ENCODE peak calls at places on chromosomes 4 and X, in five cellular contexts. D is mesendoderm, W is mesenchymal stem cell, O is IMR-90, M is H1. N is an unnamed sample.
A peak's percentile ranks its signal among the peaks of the same experiment; 100 is the strongest.

GRCh38 chr4:41133619-41134018 is 80.7 kb downstream of the APBB2 start:
- DNase-seq in D (peak; percentile 93), W (no peak), O (no peak), M (no peak), N (no peak)

GRCh38 chr4:6221851-6222760 is 21.8 kb upstream of the JAKMIP1 start:
- DNase-seq in D (peak; percentile 81), W (no peak), O (no peak), M (no peak), N (peak; percentile 77)

GRCh38 chr4:101304916-101305315 is 42.4 kb downstream of the PPP3CA start:
- DNase-seq in D (peak; percentile 50), W (peak; percentile 76), O (peak; percentile 63), M (no peak), N (no peak)

GRCh38 chr4:111230265-111230664 is 607.4 kb upstream of the PITX2 start:
- DNase-seq in D (no peak), W (peak; percentile 7), O (peak; percentile 86), M (no peak), N (no peak)

GRCh38 chrX:31201503-31201902 is 129.7 kb upstream of the FTHL17 start:
- DNase-seq in D (no peak), W (no peak), O (no peak), M (no peak), N (no peak)

GRCh38 chr4:148412460-148412859 is 29.8 kb downstream of the NR3C2 start:
- DNase-seq in D (no peak), W (no peak), O (no peak), M (no peak), N (no peak)

GRCh38 chr4:23881674-23882337 is 8.0 kb downstream of the PPARGC1A start:
- DNase-seq in D (no peak), W (no peak), O (no peak), M (no peak), N (no peak)

GRCh38 chrX:35726176-35726575 is 72.0 kb upstream of the MAGEB16 start:
- DNase-seq in D (no peak), W (peak; percentile 6), O (peak; percentile 3), M (no peak), N (no peak)

GRCh38 chrX:128973033-128973432 is 550.3 kb downstream of the SMARCA1 start:
- DNase-seq in D (no peak), W (no peak), O (no peak), M (no peak), N (no peak)

GRCh38 chrX:71143508-71143907 is 1.1 kb upstream of the NLGN3 start:
- DNase-seq in D (no peak), W (no peak), O (peak; percentile 41), M (no peak), N (no peak)

GRCh38 chrX:47798861-47799260 is 37.8 kb upstream of the ZNF81 start:
- DNase-seq in D (no peak), W (no peak), O (no peak), M (no peak), N (no peak)

GRCh38 chrX:14409341-14409740 is 120.0 kb upstream of the GLRA2 start:
- DNase-seq in D (no peak), W (no peak), O (no peak), M (no peak), N (no peak)

GRCh38 chr4:14749910-14750309 is 252.4 kb upstream of the CPEB2 start:
- DNase-seq in D (peak; percentile 40), W (peak; percentile 8), O (no peak), M (no peak), N (no peak)

GRCh38 chr4:119597377-119597776 is 31.2 kb downstream of the PDE5A start:
- DNase-seq in D (peak; percentile 42), W (peak; percentile 77), O (peak; percentile 48), M (no peak), N (no peak)

GRCh38 chrX:105471597-105471996 is 251.1 kb upstream of the TEX13A start:
- DNase-seq in D (no peak), W (no peak), O (no peak), M (no peak), N (no peak)

GRCh38 chrX:1468250-1468772 is 15.6 kb upstream of the ASMTL start:
- DNase-seq in D (no peak), W (no peak), O (no peak), M (no peak), N (no peak)

GRCh38 chr4:5942947-5943346 is 50.1 kb upstream of the CRMP1 start:
- DNase-seq in D (no peak), W (no peak), O (no peak), M (no peak), N (no peak)

GRCh38 chr4:20095805-20096541 is 155.7 kb upstream of the SLIT2 start:
- DNase-seq in D (no peak), W (no peak), O (peak; percentile 4), M (no peak), N (no peak)

GRCh38 chrX:112641449-112641848 is 38.3 kb downstream of the LHFPL1 start:
- DNase-seq in D (peak; percentile 2), W (no peak), O (no peak), M (no peak), N (no peak)

GRCh38 chr4:147809171-147809570 is 77.3 kb downstream of the ARHGAP10 start:
- DNase-seq in D (no peak), W (no peak), O (no peak), M (no peak), N (no peak)

GRCh38 chr4:37453004-37453360 is 208.4 kb downstream of the NWD2 start:
- DNase-seq in D (peak; percentile 92), W (peak; percentile 40), O (peak; percentile 48), M (no peak), N (peak; percentile 59)

GRCh38 chrX:119605739-119606507 is at the start of gene NKRF:
- DNase-seq in D (peak; percentile 93), W (peak; percentile 90), O (peak; percentile 90), M (peak; percentile 56), N (peak; percentile 75)

GRCh38 chr4:25144870-25145481 is 15.3 kb downstream of the SEPSECS start:
- DNase-seq in D (no peak), W (peak; percentile 36), O (peak; percentile 21), M (no peak), N (no peak)

GRCh38 chr4:113222431-113222979 is 173.1 kb downstream of the ANK2 start:
- DNase-seq in D (no peak), W (peak; percentile 59), O (peak; percentile 38), M (no peak), N (no peak)

GRCh38 chr4:168811207-168811606 is 198.8 kb downstream of the CBR4 start:
- DNase-seq in D (no peak), W (no peak), O (no peak), M (no peak), N (no peak)

GRCh38 chr4:162509333-162509732 is 345.5 kb upstream of the FSTL5 start:
- DNase-seq in D (no peak), W (no peak), O (no peak), M (no peak), N (no peak)

GRCh38 chr4:101076032-101076431 is 271.3 kb downstream of the PPP3CA start:
- DNase-seq in D (no peak), W (no peak), O (no peak), M (no peak), N (no peak)

GRCh38 chr4:176470671-176471070 is 150.9 kb downstream of the SPCS3 start:
- DNase-seq in D (no peak), W (no peak), O (no peak), M (no peak), N (no peak)

GRCh38 chrX:118066867-118067515 is 49.6 kb downstream of the KLHL13 start:
- DNase-seq in D (no peak), W (no peak), O (no peak), M (no peak), N (no peak)

GRCh38 chr4:83320548-83320947 is 14.1 kb downstream of the HPSE start:
- DNase-seq in D (no peak), W (peak; percentile 22), O (peak; percentile 45), M (no peak), N (no peak)

GRCh38 chrX:46618947-46619346 is 45.4 kb downstream of the CHST7 start:
- DNase-seq in D (no peak), W (no peak), O (no peak), M (no peak), N (no peak)

GRCh38 chr4:81512371-81512770 is 40.7 kb upstream of the RASGEF1B start:
- DNase-seq in D (no peak), W (no peak), O (no peak), M (no peak), N (no peak)

GRCh38 chr4:70704333-70705145 is 16.2 kb downstream of the UTP3 start:
- DNase-seq in D (peak; percentile 95), W (peak; percentile 78), O (peak; percentile 67), M (no peak), N (peak; percentile 80)

DNA sequence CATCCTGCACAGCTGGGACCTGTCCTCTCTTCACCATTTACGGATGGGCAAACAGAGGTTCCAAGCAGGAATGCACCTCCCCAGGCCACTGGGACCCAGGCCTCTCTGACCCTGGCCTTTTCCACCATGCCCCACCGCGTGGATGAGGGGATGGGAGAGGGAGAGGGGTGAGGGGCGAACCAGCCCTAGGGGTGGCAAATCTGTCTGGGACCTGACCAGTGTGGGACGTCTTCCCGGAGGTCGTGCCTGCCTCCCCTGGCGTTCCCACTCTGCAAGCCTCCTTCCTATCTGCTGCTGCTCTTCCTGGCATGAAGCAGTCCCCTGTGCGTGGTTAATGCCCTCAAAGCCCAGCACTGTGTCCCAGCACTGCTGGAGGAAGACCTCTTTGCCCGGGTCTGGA is 35.9 kb downstream of the ABLIM2 start:
- DNase-seq in D (no peak), W (no peak), O (no peak), M (no peak), N (no peak)
- H2AK5ac ChIP-seq in D (no peak overlapping the region), W (no peak overlapping the region), O (no peak overlapping the region), M (no peak overlapping the region), N (peak overlapping the region; percentile 73)

DNA sequence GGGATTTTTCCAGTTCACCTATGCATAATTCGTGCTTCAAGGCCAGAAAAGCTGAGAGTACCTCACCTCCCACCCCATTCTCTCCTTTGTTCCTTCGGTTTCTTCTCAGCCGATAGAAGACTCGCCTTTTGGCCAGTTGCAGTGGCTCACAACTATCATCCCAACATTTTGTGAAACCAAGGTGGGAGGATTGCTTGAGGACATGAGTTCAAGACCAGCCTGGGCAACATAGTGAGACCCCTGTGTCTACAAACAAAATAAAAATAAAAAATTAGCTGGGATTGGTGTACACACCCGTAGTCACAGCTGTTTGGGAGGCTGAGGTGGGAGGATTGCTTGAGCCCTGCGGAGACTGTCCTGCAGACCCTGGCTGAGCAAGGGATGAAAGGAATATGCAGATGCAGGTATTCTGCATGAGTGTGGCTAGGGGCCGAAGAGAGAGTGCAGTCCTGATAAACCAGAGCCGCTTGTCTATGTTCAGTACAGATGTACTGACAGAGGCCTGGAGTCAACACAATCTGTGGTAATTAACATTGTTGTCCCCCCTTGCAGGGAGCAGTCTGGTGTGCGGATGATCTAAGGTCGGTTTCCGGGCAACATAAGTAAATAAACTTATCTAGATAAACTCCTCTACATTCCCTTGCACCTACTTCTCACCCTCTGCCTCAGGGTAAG is 26.2 kb downstream of the SNX25 start:
- DNase-seq in D (peak; percentile 97), W (peak; percentile 93), O (peak; percentile 38), M (no peak), N (no peak)
- H3K18ac ChIP-seq in D (no peak overlapping the region), W (peak overlapping the region; percentile 67), O (no peak overlapping the region), M (no peak overlapping the region), N (no peak overlapping the region)

GRCh38 chrX:153819398-153820083 is 10.8 kb downstream of the PDZD4 start:
- DNase-seq in D (peak; percentile 54), W (no peak), O (no peak), M (no peak), N (no peak)
- H3K4ac ChIP-seq in D (peak overlapping the region; percentile 57), W (peak overlapping the region; percentile 7), O (no peak overlapping the region), M (no peak overlapping the region), N (no peak overlapping the region)

GRCh38 chr4:28248269-28248668 is 1387.6 kb downstream of the STIM2 start:
- DNase-seq in D (no peak), W (no peak), O (no peak), M (no peak), N (no peak)
- H2AK5ac ChIP-seq in D (no peak overlapping the region), W (no peak overlapping the region), O (no peak overlapping the region), M (no peak overlapping the region), N (no peak overlapping the region)